ENCODE peak calls at places on chromosomes 3 and 15, in five cellular contexts. One of them, this sample, is unnamed.

GRCh38 chr15:55289573-55290360 is at the start of gene RAB27A:
- DNase-seq in HTR-8/SVneo: peak; percentile 66
- DNase-seq in NCI-H2171: peak; percentile 35
- DNase-seq in NCI-H1092: no peak
- DNase-seq in endothelial cell: peak; percentile 79
- DNase-seq in this sample: no peak

GRCh38 chr15:26996250-26996649 is 25.3 kb downstream of the GABRG3 start:
- DNase-seq in HTR-8/SVneo: no peak
- DNase-seq in NCI-H2171: no peak
- DNase-seq in NCI-H1092: no peak
- DNase-seq in endothelial cell: no peak
- DNase-seq in this sample: no peak

GRCh38 chr15:90603893-90604292 is 74.2 kb downstream of the CRTC3 start:
- DNase-seq in endothelial cell: no peak
- DNase-seq in NCI-H2171: no peak
- DNase-seq in NCI-H1092: no peak
- DNase-seq in HTR-8/SVneo: no peak
- DNase-seq in this sample: no peak

GRCh38 chr15:95105229-95105628 is 873.9 kb downstream of the MCTP2 start:
- DNase-seq in NCI-H1092: no peak
- DNase-seq in endothelial cell: no peak
- DNase-seq in NCI-H2171: no peak
- DNase-seq in HTR-8/SVneo: peak; percentile 14
- DNase-seq in this sample: no peak

GRCh38 chr3:197374951-197375560 is 76.6 kb upstream of the DLG1 start:
- DNase-seq in HTR-8/SVneo: no peak
- DNase-seq in NCI-H1092: no peak
- DNase-seq in NCI-H2171: no peak
- DNase-seq in endothelial cell: no peak
- DNase-seq in this sample: no peak

GRCh38 chr15:37061996-37062395 is 38.4 kb downstream of the MEIS2 start:
- DNase-seq in HTR-8/SVneo: no peak
- DNase-seq in endothelial cell: no peak
- DNase-seq in NCI-H1092: no peak
- DNase-seq in NCI-H2171: no peak
- DNase-seq in this sample: no peak

GRCh38 chr3:129161860-129162271 is 1.0 kb upstream of the ISY1 start:
- DNase-seq in HTR-8/SVneo: no peak
- DNase-seq in NCI-H1092: no peak
- DNase-seq in endothelial cell: peak; percentile 13
- DNase-seq in NCI-H2171: no peak
- DNase-seq in this sample: no peak

GRCh38 chr3:4752201-4753072 is 226.8 kb upstream of the BHLHE40 start:
- DNase-seq in NCI-H1092: no peak
- DNase-seq in HTR-8/SVneo: no peak
- DNase-seq in endothelial cell: no peak
- DNase-seq in NCI-H2171: no peak
- DNase-seq in this sample: no peak